ENCODE peak calls at places on chromosomes 3 and 15, in nine cellular contexts. O is germinal center; T is GM19239; E is CD8-positive, alpha-beta memory T cell; H is non-pigmented ciliary epithelial cell; U is HS-5; V is prostate gland; F is activated gamma-delta T cell treated with Interleukin-2 at 50 U/mL for 16 hours; G is GM10248. K is an unnamed sample.

GRCh38 chr3:62154457-62155148 is 218.7 kb downstream of the FEZF2 start:
- DNase-seq in O (no peak), T (no peak), E (no peak), H (no peak), U (no peak), V (no peak), F (no peak), G (no peak), K (no peak)

GRCh38 chr3:8549354-8549753 is 47.7 kb downstream of the LMCD1 start:
- DNase-seq in O (no peak), T (no peak), E (no peak), H (no peak), U (no peak), V (no peak), F (no peak), G (no peak), K (no peak)

GRCh38 chr3:133256787-133257483 is 142.9 kb upstream of the BFSP2 start:
- DNase-seq in O (no peak), T (no peak), E (no peak), H (peak), U (no peak), V (no peak), F (no peak), G (peak), K (peak)

GRCh38 chr3:47000922-47001730 is 21.7 kb downstream of the NBEAL2 start:
- DNase-seq in O (no peak), T (no peak), E (peak), H (no peak), U (no peak), V (no peak), F (no peak), G (no peak), K (no peak)

GRCh38 chr15:76799760-76800159 is 105.4 kb downstream of the SCAPER start:
- DNase-seq in O (no peak), T (no peak), E (no peak), H (peak), U (peak), V (no peak), F (no peak), G (no peak), K (peak)

GRCh38 chr3:157176108-157176507 is 16.2 kb upstream of the CCNL1 start:
- DNase-seq in O (no peak), T (no peak), E (no peak), H (no peak), U (no peak), V (no peak), F (no peak), G (no peak), K (peak)

GRCh38 chr3:117278424-117279190 is 569.0 kb downstream of the TUSC7 start:
- DNase-seq in O (no peak), T (peak), E (no peak), H (no peak), U (no peak), V (peak), F (no peak), G (peak), K (no peak)

GRCh38 chr3:111103807-111104206 is 32.2 kb downstream of the NECTIN3 start:
- DNase-seq in O (no peak), T (no peak), E (no peak), H (peak), U (no peak), V (no peak), F (no peak), G (no peak), K (no peak)

GRCh38 chr3:37833790-37834189 is 27.9 kb upstream of the CTDSPL start:
- DNase-seq in O (no peak), T (no peak), E (no peak), H (no peak), U (no peak), V (no peak), F (no peak), G (no peak), K (no peak)

GRCh38 chr3:65597225-65597951 is 441.3 kb downstream of the MAGI1 start:
- DNase-seq in O (no peak), T (no peak), E (no peak), H (no peak), U (no peak), V (no peak), F (no peak), G (peak), K (peak)